ENCODE peak calls at places on chromosomes 11 and 22, in four cellular contexts. One of them, this sample, is unnamed.

GRCh38 chr11:27672836-27673464 is 27.3 kb downstream of the BDNF start:
- DNase-seq in amniotic stem cell: no peak
- DNase-seq in brain pericyte: no peak
- DNase-seq in neural crest cell: no peak
- DNase-seq in this sample: no peak

GRCh38 chr11:108486828-108487227 is 11.4 kb downstream of the POGLUT3 start:
- DNase-seq in brain pericyte: no peak
- DNase-seq in neural crest cell: no peak
- DNase-seq in amniotic stem cell: no peak
- DNase-seq in this sample: no peak

GRCh38 chr22:41699264-41700104 is at the start of gene MEI1:
- DNase-seq in neural crest cell: no peak
- DNase-seq in brain pericyte: no peak
- DNase-seq in amniotic stem cell: no peak
- DNase-seq in this sample: no peak

GRCh38 chr11:129117595-129118350 is 74.4 kb downstream of the ARHGAP32 start:
- DNase-seq in brain pericyte: peak
- DNase-seq in neural crest cell: peak
- DNase-seq in amniotic stem cell: peak
- DNase-seq in this sample: peak

GRCh38 chr11:44971185-44971584 is 20.5 kb upstream of the TP53I11 start:
- DNase-seq in brain pericyte: no peak
- DNase-seq in amniotic stem cell: no peak
- DNase-seq in neural crest cell: no peak
- DNase-seq in this sample: no peak

GRCh38 chr11:19853901-19854300 is 141.3 kb downstream of the NAV2 start:
- DNase-seq in brain pericyte: no peak
- DNase-seq in neural crest cell: no peak
- DNase-seq in amniotic stem cell: no peak
- DNase-seq in this sample: no peak

GRCh38 chr11:133977067-133977681 is 20.4 kb upstream of the IGSF9B start:
- DNase-seq in amniotic stem cell: no peak
- DNase-seq in brain pericyte: no peak
- DNase-seq in neural crest cell: no peak
- DNase-seq in this sample: no peak

GRCh38 chr22:47129902-47130301 is 367.5 kb downstream of the TBC1D22A start:
- DNase-seq in amniotic stem cell: no peak
- DNase-seq in brain pericyte: no peak
- DNase-seq in neural crest cell: no peak
- DNase-seq in this sample: no peak

GRCh38 chr11:71465054-71465453 is 12.1 kb downstream of the NADSYN1 start:
- DNase-seq in neural crest cell: no peak
- DNase-seq in amniotic stem cell: no peak
- DNase-seq in brain pericyte: no peak
- DNase-seq in this sample: no peak

GRCh38 chr22:48004038-48004437 is 1241.6 kb downstream of the TBC1D22A start:
- DNase-seq in brain pericyte: no peak
- DNase-seq in neural crest cell: no peak
- DNase-seq in amniotic stem cell: no peak
- DNase-seq in this sample: no peak

GRCh38 chr11:19460718-19461405 is 220.1 kb upstream of the E2F8 start:
- DNase-seq in brain pericyte: no peak
- DNase-seq in neural crest cell: no peak
- DNase-seq in amniotic stem cell: no peak
- DNase-seq in this sample: no peak

GRCh38 chr11:72777755-72778278 is 16.0 kb downstream of the STARD10 start:
- DNase-seq in brain pericyte: no peak
- DNase-seq in neural crest cell: no peak
- DNase-seq in amniotic stem cell: no peak
- DNase-seq in this sample: no peak

GRCh38 chr11:115069599-115069998 is 391.3 kb downstream of the NXPE2 start:
- DNase-seq in brain pericyte: no peak
- DNase-seq in amniotic stem cell: no peak
- DNase-seq in neural crest cell: no peak
- DNase-seq in this sample: no peak

GRCh38 chr22:35987487-35987886 is 41.1 kb downstream of the RBFOX2 start:
- DNase-seq in brain pericyte: no peak
- DNase-seq in neural crest cell: no peak
- DNase-seq in amniotic stem cell: no peak
- DNase-seq in this sample: no peak

GRCh38 chr11:13038366-13038765 is 29.2 kb downstream of the RASSF10 start:
- DNase-seq in neural crest cell: no peak
- DNase-seq in brain pericyte: no peak
- DNase-seq in amniotic stem cell: no peak
- DNase-seq in this sample: no peak

GRCh38 chr11:40149721-40150120 is 1309.7 kb downstream of the LRRC4C start:
- DNase-seq in brain pericyte: no peak
- DNase-seq in neural crest cell: no peak
- DNase-seq in amniotic stem cell: no peak
- DNase-seq in this sample: no peak

GRCh38 chr11:112345708-112346107 is 85.0 kb upstream of the PLET1 start:
- DNase-seq in amniotic stem cell: no peak
- DNase-seq in brain pericyte: no peak
- DNase-seq in neural crest cell: no peak
- DNase-seq in this sample: no peak

GRCh38 chr11:116771935-116772334 is 852 bp downstream of the BUD13 start:
- DNase-seq in amniotic stem cell: no peak
- DNase-seq in neural crest cell: no peak
- DNase-seq in brain pericyte: no peak
- DNase-seq in this sample: no peak

GRCh38 chr11:36976740-36977139 is 378.7 kb upstream of the RAG2 start:
- DNase-seq in amniotic stem cell: no peak
- DNase-seq in neural crest cell: no peak
- DNase-seq in brain pericyte: no peak
- DNase-seq in this sample: no peak

GRCh38 chr11:88538088-88538487 is 200.6 kb upstream of the CTSC start:
- DNase-seq in neural crest cell: no peak
- DNase-seq in amniotic stem cell: no peak
- DNase-seq in brain pericyte: no peak
- DNase-seq in this sample: no peak

GRCh38 chr11:116073854-116074837 is 569.9 kb upstream of the CADM1 start:
- DNase-seq in neural crest cell: peak
- DNase-seq in amniotic stem cell: no peak
- DNase-seq in brain pericyte: no peak
- DNase-seq in this sample: no peak

GRCh38 chr11:72780291-72781062 is 13.4 kb downstream of the STARD10 start:
- DNase-seq in brain pericyte: no peak
- DNase-seq in amniotic stem cell: no peak
- DNase-seq in neural crest cell: no peak
- DNase-seq in this sample: no peak

GRCh38 chr11:28518825-28519224 is 410.6 kb downstream of the METTL15 start:
- DNase-seq in brain pericyte: no peak
- DNase-seq in amniotic stem cell: no peak
- DNase-seq in neural crest cell: no peak
- DNase-seq in this sample: no peak

GRCh38 chr11:132278801-132279574 is 908.6 kb downstream of the NTM start:
- DNase-seq in neural crest cell: peak
- DNase-seq in amniotic stem cell: no peak
- DNase-seq in brain pericyte: no peak
- DNase-seq in this sample: no peak

GRCh38 chr11:1030086-1030485 is 6.4 kb downstream of the MUC6 start:
- DNase-seq in amniotic stem cell: no peak
- DNase-seq in brain pericyte: no peak
- DNase-seq in neural crest cell: no peak
- DNase-seq in this sample: no peak

GRCh38 chr11:9719949-9720646 is 56.2 kb downstream of the SWAP70 start:
- DNase-seq in brain pericyte: no peak
- DNase-seq in neural crest cell: no peak
- DNase-seq in amniotic stem cell: no peak
- DNase-seq in this sample: no peak

GRCh38 chr11:130206141-130206540 is 46.6 kb downstream of the ST14 start:
- DNase-seq in neural crest cell: no peak
- DNase-seq in amniotic stem cell: no peak
- DNase-seq in brain pericyte: no peak
- DNase-seq in this sample: no peak

GRCh38 chr11:86220654-86221053 is 23.9 kb upstream of the EED start:
- DNase-seq in brain pericyte: no peak
- DNase-seq in neural crest cell: no peak
- DNase-seq in amniotic stem cell: no peak
- DNase-seq in this sample: no peak

GRCh38 chr11:113014731-113015455 is 53.7 kb downstream of the NCAM1 start:
- DNase-seq in neural crest cell: no peak
- DNase-seq in amniotic stem cell: no peak
- DNase-seq in brain pericyte: no peak
- DNase-seq in this sample: no peak

GRCh38 chr22:45296628-45297297 is 12.0 kb downstream of the UPK3A start:
- DNase-seq in brain pericyte: no peak
- DNase-seq in amniotic stem cell: no peak
- DNase-seq in neural crest cell: no peak
- DNase-seq in this sample: no peak

GRCh38 chr11:76736266-76736665 is 46.9 kb upstream of the TSKU start:
- DNase-seq in neural crest cell: no peak
- DNase-seq in amniotic stem cell: no peak
- DNase-seq in brain pericyte: no peak
- DNase-seq in this sample: no peak

GRCh38 chr11:132982769-132983168 is 549.5 kb downstream of the OPCML start:
- DNase-seq in brain pericyte: no peak
- DNase-seq in neural crest cell: no peak
- DNase-seq in amniotic stem cell: no peak
- DNase-seq in this sample: no peak

GRCh38 chr11:3803726-3804510 is 4.4 kb upstream of the PGAP2 start:
- DNase-seq in brain pericyte: no peak
- DNase-seq in neural crest cell: no peak
- DNase-seq in amniotic stem cell: peak
- DNase-seq in this sample: peak

GRCh38 chr22:30196141-30196866 is 50.3 kb downstream of the LIF start:
- DNase-seq in amniotic stem cell: peak
- DNase-seq in brain pericyte: peak
- DNase-seq in neural crest cell: peak
- DNase-seq in this sample: peak

GRCh38 chr11:70402685-70403084 is 4.4 kb downstream of the CTTN start:
- DNase-seq in brain pericyte: no peak
- DNase-seq in amniotic stem cell: no peak
- DNase-seq in neural crest cell: no peak
- DNase-seq in this sample: no peak

GRCh38 chr11:128318856-128319474 is 268.4 kb downstream of the ETS1 start:
- DNase-seq in amniotic stem cell: no peak
- DNase-seq in neural crest cell: no peak
- DNase-seq in brain pericyte: no peak
- DNase-seq in this sample: no peak

GRCh38 chr11:65539401-65540289 is 14.8 kb downstream of the SCYL1 start:
- DNase-seq in neural crest cell: peak
- DNase-seq in brain pericyte: no peak
- DNase-seq in amniotic stem cell: no peak
- DNase-seq in this sample: no peak

GRCh38 chr11:108496643-108497256 is 1.4 kb downstream of the POGLUT3 start:
- DNase-seq in amniotic stem cell: no peak
- DNase-seq in brain pericyte: no peak
- DNase-seq in neural crest cell: no peak
- DNase-seq in this sample: no peak